ENCODE peak calls at places on chromosomes 13 and 19, in six cellular contexts. S is stimulated activated CD8-positive, alpha-beta memory T cell treated with anti-CD3 and anti-CD28 coated beads, Interleukin-7, amount 100 ng/mL, for 1 hour; P is RWPE1; H is T-helper 9 cell; M is left colon; Z is GM23338. V is an unnamed sample.

GRCh38 chr13:98672947-98673545 is 79.4 kb downstream of the SLC15A1 start:
- DNase-seq in H (peak), P (peak), S (no peak), Z (peak), M (peak), V (peak)

GRCh38 chr19:1237027-1237659 is 662 bp downstream of the CBARP start:
- DNase-seq in P (no peak), Z (no peak), S (no peak), H (no peak), M (no peak), V (no peak)

GRCh38 chr13:99356216-99357089 is 49.3 kb upstream of the GPR183 start:
- DNase-seq in S (no peak), H (peak), P (no peak), M (no peak), Z (no peak), V (no peak)

GRCh38 chr13:77532983-77533382 is 2.5 kb upstream of the SCEL start:
- DNase-seq in Z (no peak), S (no peak), H (no peak), M (no peak), P (no peak), V (no peak)

GRCh38 chr19:35710784-35711723 is 6.7 kb downstream of the ZBTB32 start:
- DNase-seq in S (no peak), M (no peak), H (no peak), Z (no peak), P (no peak), V (no peak)

GRCh38 chr13:43227721-43228120 is 204.3 kb downstream of the DNAJC15 start:
- DNase-seq in M (no peak), S (no peak), P (no peak), H (no peak), Z (no peak), V (no peak)

GRCh38 chr13:32010137-32010536 is 21.4 kb upstream of the FRY start:
- DNase-seq in Z (no peak), M (no peak), H (no peak), S (no peak), P (no peak), V (no peak)

GRCh38 chr13:40069173-40070044 is 413.9 kb downstream of the COG6 start:
- DNase-seq in P (peak), H (peak), S (peak), Z (peak), M (peak), V (peak)

GRCh38 chr19:8526345-8527062 is 12.5 kb upstream of the ZNF414 start:
- DNase-seq in Z (peak), H (no peak), S (no peak), M (peak), P (peak), V (peak)

GRCh38 chr19:4556574-4557185 is 2.8 kb downstream of the SEMA6B start:
- DNase-seq in S (no peak), H (no peak), M (peak), Z (peak), P (peak), V (no peak)

GRCh38 chr19:35935911-35936737 is at the start of gene LRFN3:
- DNase-seq in P (peak), M (peak), H (peak), S (no peak), Z (peak), V (peak)

GRCh38 chr19:4059931-4060620 is 6.6 kb downstream of the ZBTB7A start:
- DNase-seq in H (peak), P (peak), S (peak), Z (peak), M (peak), V (peak)

GRCh38 chr19:12664406-12665280 is 1.9 kb downstream of the MAN2B1 start:
- DNase-seq in S (no peak), H (no peak), P (no peak), Z (peak), M (peak), V (no peak)

GRCh38 chr13:113657851-113658741 is at the start of gene ATP4B:
- DNase-seq in P (no peak), M (peak), H (no peak), Z (no peak), S (no peak), V (no peak)

GRCh38 chr19:55173717-55174409 is 6.2 kb downstream of the SYT5 start:
- DNase-seq in M (peak), P (peak), Z (peak), S (no peak), H (no peak), V (peak)

GRCh38 chr13:91922969-91923592 is 524.7 kb downstream of the GPC5 start:
- DNase-seq in Z (peak), M (no peak), S (no peak), H (no peak), P (no peak), V (no peak)

GRCh38 chr13:113538689-113539058 is 45.9 kb upstream of the TFDP1 start:
- DNase-seq in S (no peak), M (no peak), Z (no peak), P (no peak), H (no peak), V (no peak)

GRCh38 chr13:23025848-23026608 is 154.8 kb upstream of the SGCG start:
- DNase-seq in P (peak), Z (no peak), S (no peak), M (no peak), H (no peak), V (no peak)

GRCh38 chr13:67619987-67620386 is 389.9 kb upstream of the PCDH9 start:
- DNase-seq in Z (no peak), S (no peak), P (no peak), M (no peak), H (no peak), V (no peak)

GRCh38 chr19:1113278-1113985 is 9.6 kb downstream of the GPX4 start:
- DNase-seq in H (peak), P (peak), Z (peak), M (peak), S (peak), V (peak)

GRCh38 chr13:110133425-110134235 is 173.3 kb downstream of the COL4A1 start:
- DNase-seq in P (no peak), S (no peak), H (no peak), Z (no peak), M (no peak), V (no peak)

GRCh38 chr19:36331353-36332228 is 47.4 kb downstream of the ZFP14 start:
- DNase-seq in M (peak), H (peak), Z (peak), S (peak), P (peak), V (peak)

GRCh38 chr19:42323852-42324654 is 1.4 kb upstream of the MEGF8 start:
- DNase-seq in P (no peak), H (peak), M (peak), S (no peak), Z (peak), V (no peak)

GRCh38 chr13:59747529-59747928 is 416.2 kb downstream of the DIAPH3 start:
- DNase-seq in Z (peak), H (no peak), S (no peak), P (no peak), M (no peak), V (no peak)

GRCh38 chr19:9668544-9668943 is 6.4 kb downstream of the ZNF562 start:
- DNase-seq in S (no peak), Z (no peak), M (no peak), P (no peak), H (no peak), V (no peak)

GRCh38 chr13:45882626-45883025 is 31.1 kb upstream of the SIAH3 start:
- DNase-seq in P (no peak), M (no peak), H (no peak), S (no peak), Z (peak), V (no peak)

GRCh38 chr13:46595136-46595917 is 42.4 kb downstream of the LRCH1 start:
- DNase-seq in Z (no peak), H (no peak), M (no peak), P (peak), S (no peak), V (no peak)

GRCh38 chr19:991174-991931 is 7.2 kb downstream of the WDR18 start:
- DNase-seq in H (peak), Z (peak), S (no peak), M (peak), P (peak), V (no peak)

GRCh38 chr19:39133431-39134270 is 8.1 kb downstream of the PAK4 start:
- DNase-seq in H (no peak), M (peak), P (no peak), S (no peak), Z (peak), V (no peak)

GRCh38 chr19:3643592-3644313 is 17.2 kb upstream of the CACTIN start:
- DNase-seq in P (no peak), S (no peak), M (no peak), H (no peak), Z (no peak), V (no peak)

GRCh38 chr13:50224534-50224933 is 209.3 kb downstream of the KCNRG start:
- DNase-seq in S (no peak), P (peak), M (no peak), H (no peak), Z (no peak), V (no peak)

GRCh38 chr19:55676384-55676783 is 1.4 kb downstream of the EPN1 start:
- DNase-seq in Z (no peak), M (no peak), P (no peak), H (no peak), S (no peak), V (no peak)

GRCh38 chr19:18173572-18174294 is at the start of gene IFI30:
- DNase-seq in S (no peak), H (peak), M (peak), Z (peak), P (peak), V (peak)

GRCh38 chr13:23588576-23589141 is 18.4 kb downstream of the TNFRSF19 start:
- DNase-seq in M (no peak), Z (no peak), H (no peak), P (no peak), S (no peak), V (no peak)

GRCh38 chr13:48892311-48892710 is 83.4 kb upstream of the FNDC3A start:
- DNase-seq in S (no peak), H (no peak), P (peak), M (no peak), Z (no peak), V (no peak)